ENCODE peak calls at places on chromosomes 12 and 14, in seven cellular contexts. O is GM23248, Z is heart right ventricle, J is psoas muscle, K is uterus, L is neural progenitor cell, H is transverse colon. Q is an unnamed sample. For H3K4me1 and H3K9me3, the result is how much of the 10 kb centered on the place peaks cover.

GRCh38 chr12:57235012-57235727 is 5.7 kb downstream of the SHMT2 start:
- DNase-seq in H (no peak), K (peak), L (peak), Z (peak), J (peak), O (no peak), Q (peak)

GRCh38 chr14:36238666-36239363 is 62.3 kb upstream of the PTCSC3 start:
- DNase-seq in O (peak), K (no peak), H (no peak), L (no peak), Z (no peak), J (no peak), Q (no peak)

GRCh38 chr14:58746261-58746660 is 108.5 kb downstream of the DACT1 start:
- DNase-seq in H (no peak), L (no peak), K (no peak), Z (no peak), O (peak), J (no peak), Q (no peak)

GRCh38 chr14:50964683-50965390 is 20.6 kb upstream of the PYGL start:
- DNase-seq in O (peak), L (no peak), Z (no peak), H (peak), J (no peak), K (peak), Q (no peak)

GRCh38 chr12:65911321-65911720 is 87.0 kb downstream of the HMGA2 start:
- DNase-seq in K (no peak), L (no peak), J (no peak), O (peak), H (peak), Z (no peak), Q (no peak)

GRCh38 chr12:84874125-84874824 is 38.3 kb downstream of the SLC6A15 start:
- DNase-seq in H (no peak), O (peak), K (no peak), L (peak), Z (no peak), J (no peak), Q (no peak)

GRCh38 chr12:15700595-15700994 is 88.6 kb downstream of the EPS8 start:
- DNase-seq in Z (no peak), K (no peak), J (no peak), O (peak), H (no peak), L (no peak), Q (no peak)

GRCh38 chr12:57859121-57859520 is 12.6 kb upstream of the CTDSP2 start:
- DNase-seq in K (no peak), L (no peak), H (no peak), O (no peak), Z (no peak), J (no peak), Q (no peak)

GRCh38 chr14:55586411-55586810 is 6.4 kb downstream of the KTN1 start:
- DNase-seq in L (no peak), H (no peak), Z (no peak), K (no peak), J (no peak), O (no peak), Q (no peak)

GRCh38 chr14:65333926-65334687 is 78.4 kb upstream of the FUT8 start:
- DNase-seq in O (peak), K (peak), L (no peak), Z (peak), H (peak), J (peak), Q (peak)

GRCh38 chr14:40909906-40910305 is 696.8 kb upstream of the LRFN5 start:
- DNase-seq in H (no peak), J (no peak), L (peak), O (no peak), Z (no peak), K (no peak), Q (no peak)

GRCh38 chr14:97491697-97492096 is 694.5 kb downstream of the VRK1 start:
- DNase-seq in L (no peak), K (no peak), H (no peak), J (no peak), Z (no peak), O (no peak), Q (no peak)

GRCh38 chr14:97486601-97487120 is 689.5 kb downstream of the VRK1 start:
- DNase-seq in Z (no peak), O (no peak), K (no peak), H (no peak), J (no peak), L (no peak), Q (no peak)

GRCh38 chr14:97485172-97485571 is 688.0 kb downstream of the VRK1 start:
- DNase-seq in L (no peak), K (no peak), J (no peak), H (no peak), O (no peak), Z (no peak), Q (no peak)

GRCh38 chr14:97489750-97490149 is 692.6 kb downstream of the VRK1 start:
- DNase-seq in J (no peak), O (no peak), H (no peak), Z (no peak), L (no peak), K (no peak), Q (no peak)

GRCh38 chr14:97490521-97491070 is 693.4 kb downstream of the VRK1 start:
- DNase-seq in K (no peak), O (no peak), Z (no peak), H (no peak), L (no peak), J (no peak), Q (no peak)
- H3K4me1 ChIP-seq in K (under half), O (under half), Z (under half), H (under half), L (under half), J (under half), Q (under half)

DNA sequence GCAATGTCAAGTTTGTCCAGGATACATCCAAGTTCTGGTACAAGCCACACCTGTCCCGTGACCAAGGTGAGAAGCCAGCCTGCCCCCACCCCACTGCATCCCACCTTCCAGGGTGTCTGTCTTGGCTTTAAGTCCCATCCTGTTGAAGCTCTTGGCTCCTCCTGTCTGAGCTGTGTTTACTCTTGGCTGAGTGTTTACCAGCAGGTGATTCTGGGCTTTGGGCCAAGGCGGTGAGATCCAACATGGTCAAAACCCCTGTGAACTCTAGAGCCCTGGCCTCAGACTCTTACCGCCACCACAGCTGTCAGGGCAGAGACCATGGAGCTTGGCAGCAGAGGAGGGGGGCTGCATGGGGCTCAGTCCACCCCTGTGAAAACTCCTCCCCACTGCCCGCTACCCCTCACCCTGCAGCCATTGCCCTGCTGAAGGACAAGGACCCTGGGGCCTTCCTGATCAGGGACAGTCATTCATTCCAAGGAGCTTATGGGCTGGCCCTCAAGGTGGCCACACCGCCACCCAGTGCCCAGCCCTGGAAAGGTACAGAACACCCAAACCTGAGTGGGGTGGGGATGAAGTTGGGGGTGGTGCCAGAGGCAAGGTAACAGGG is 11.6 kb downstream of the TNS2 start:
- DNase-seq in O (no peak), Z (no peak), K (peak), J (peak), H (peak), L (peak), Q (no peak)
- H3K27ac ChIP-seq in O (no peak), Z (no peak), K (peak), J (peak), H (peak), L (no peak), Q (peak)

GRCh38 chr14:102116361-102117180 is 23.1 kb upstream of the WDR20 start:
- DNase-seq in K (no peak), J (no peak), L (no peak), H (no peak), Z (no peak), O (no peak), Q (no peak)

GRCh38 chr14:102105369-102105768 is 18.5 kb upstream of the HSP90AA1 start:
- DNase-seq in H (no peak), K (no peak), J (no peak), Z (no peak), L (no peak), O (no peak), Q (no peak)

DNA sequence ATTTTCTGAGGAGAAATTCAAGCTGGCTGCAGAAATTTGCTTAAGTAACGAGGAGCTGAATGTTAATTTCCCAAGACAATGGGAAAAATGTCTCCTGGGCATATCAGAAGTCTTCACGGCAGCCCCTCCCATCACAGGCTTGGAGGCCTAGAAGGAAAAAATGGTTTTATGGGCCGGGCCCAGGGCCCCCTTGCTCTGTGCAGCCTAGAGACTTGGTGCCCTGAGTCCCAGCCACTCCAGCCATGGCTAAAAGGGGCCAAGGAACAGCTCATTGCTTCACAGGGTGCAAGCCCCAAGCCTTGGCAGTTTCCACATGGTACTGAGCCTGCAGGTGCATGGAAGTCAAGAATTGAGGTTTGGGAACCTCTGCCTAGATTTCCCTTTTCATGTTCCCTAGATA is 24.3 kb upstream of the HSP90AA1 start:
- DNase-seq in Z (no peak), O (no peak), L (no peak), K (no peak), J (no peak), H (no peak), Q (no peak)
- H3K9me3 ChIP-seq in Z (under half), O (under half), L (under half), K (under half), J (under half), H (under half), Q (under half)

GRCh38 chr14:93040443-93040842 is 75.3 kb downstream of the ITPK1 start:
- DNase-seq in Z (peak), H (peak), O (no peak), J (no peak), L (no peak), K (no peak), Q (peak)

GRCh38 chr14:93039649-93040315 is 75.9 kb downstream of the ITPK1 start:
- DNase-seq in Z (peak), K (no peak), H (no peak), O (no peak), J (no peak), L (no peak), Q (no peak)

GRCh38 chr14:93041002-93041401 is 74.7 kb downstream of the ITPK1 start:
- DNase-seq in J (no peak), Z (no peak), O (no peak), H (no peak), K (no peak), L (peak), Q (no peak)

GRCh38 chr14:93042968-93043940 is 72.5 kb downstream of the ITPK1 start:
- DNase-seq in O (peak), K (no peak), L (no peak), J (peak), H (peak), Z (peak), Q (peak)

GRCh38 chr14:93041830-93042229 is 73.9 kb downstream of the ITPK1 start:
- DNase-seq in K (no peak), H (no peak), J (no peak), L (no peak), O (no peak), Z (no peak), Q (no peak)
- H3K4me1 ChIP-seq in K (under half), H (half or more), J (under half), L (half or more), O (half or more), Z (half or more), Q (half or more)

DNA sequence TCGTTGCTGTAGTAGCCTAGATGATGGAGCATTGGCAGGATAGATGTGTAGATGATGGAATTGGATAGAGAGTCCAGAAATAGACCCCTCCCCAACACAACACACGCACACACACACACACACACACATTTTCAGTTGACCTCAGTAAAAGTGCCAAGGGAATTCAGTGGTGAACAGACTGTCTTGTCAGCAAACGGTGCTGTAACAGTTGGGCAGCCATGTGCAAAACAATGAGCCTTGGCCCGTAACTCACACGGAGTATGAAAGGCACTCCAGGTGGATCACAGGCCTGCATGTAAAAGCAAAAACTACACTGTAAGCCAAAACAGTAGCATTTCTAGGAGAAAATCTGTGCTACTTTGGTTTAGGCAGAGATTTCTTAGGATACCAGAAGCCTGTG is 87.8 kb downstream of the DDX51 start:
- DNase-seq in Z (no peak), L (no peak), K (no peak), J (no peak), H (no peak), O (no peak), Q (no peak)
- H3K27ac ChIP-seq in Z (no peak), L (no peak), K (no peak), J (no peak), H (no peak), O (no peak), Q (no peak)

DNA sequence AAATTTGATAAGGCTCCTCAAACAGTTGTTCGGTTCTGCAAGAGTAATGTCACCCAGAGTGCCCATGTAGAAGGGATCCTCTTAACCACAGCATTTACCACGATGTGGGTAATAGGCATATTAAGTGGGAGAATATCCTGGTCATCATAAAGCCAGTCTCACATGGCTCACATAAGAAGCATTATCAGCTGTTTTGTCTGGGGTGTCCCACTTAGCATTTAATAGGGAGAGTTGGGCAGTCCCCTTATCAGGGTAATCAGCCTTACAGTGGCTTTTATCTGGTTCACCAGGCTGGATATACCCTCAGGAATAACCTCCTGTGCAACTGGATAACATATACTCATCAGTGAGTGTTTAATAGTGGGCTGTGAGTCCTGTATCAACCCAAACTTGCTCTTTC is 12.9 kb upstream of the TMEM263 start:
- DNase-seq in H (no peak), O (no peak), K (no peak), L (no peak), J (no peak), Z (no peak), Q (no peak)
- H3K9me3 ChIP-seq in H (under half), O (under half), K (under half), L (under half), J (under half), Z (under half), Q (under half)

GRCh38 chr14:75453817-75454434 is 26.1 kb downstream of the JDP2 start:
- DNase-seq in O (no peak), K (no peak), L (peak), Z (no peak), H (no peak), J (no peak), Q (no peak)
- H3K4me1 ChIP-seq in O (half or more), K (under half), L (under half), Z (half or more), H (half or more), J (half or more), Q (half or more)

DNA sequence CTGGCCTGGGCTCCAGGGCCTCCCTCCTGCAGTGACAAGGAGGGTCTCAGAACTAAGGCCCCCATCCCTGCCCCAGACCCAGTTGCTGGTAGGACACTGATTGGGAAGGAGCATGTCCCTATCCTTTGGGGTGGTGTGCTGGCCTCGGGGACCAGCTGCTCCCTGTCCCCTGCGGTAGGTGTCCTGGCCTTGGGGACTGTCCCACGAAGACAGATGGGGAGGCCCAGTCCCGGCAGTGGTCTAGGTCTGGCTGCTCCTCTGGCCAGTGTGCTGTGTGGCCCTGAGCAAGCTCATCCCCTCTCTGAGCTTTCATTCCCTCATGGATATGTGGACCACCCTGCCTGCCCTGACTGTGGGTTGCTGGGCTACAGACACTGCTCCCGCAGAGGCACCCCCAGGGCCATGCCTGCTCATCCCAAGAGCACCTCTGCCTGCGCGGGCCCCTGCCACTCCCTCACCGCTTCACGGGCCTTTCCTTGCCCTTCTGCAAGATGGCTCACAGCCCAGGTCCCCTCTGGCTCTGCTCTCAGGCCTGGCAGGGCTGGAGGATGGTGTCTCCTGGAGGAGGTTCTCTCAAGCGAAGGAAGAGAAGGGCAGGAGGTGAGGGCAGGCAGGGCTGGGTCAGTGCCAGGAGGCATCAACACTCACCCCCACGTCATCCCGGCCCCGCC is 12.5 kb downstream of the AHNAK2 start:
- DNase-seq in L (no peak), K (no peak), O (no peak), H (no peak), Z (peak), J (no peak), Q (peak)
- H3K27ac ChIP-seq in L (no peak), K (peak), O (no peak), H (no peak), Z (no peak), J (no peak), Q (no peak)

Q was measured in left ventricle myocardium inferior.